ENCODE peak calls at places on chromosomes 6 and 20, in eight cellular contexts. L is tibial nerve, U is A549, I is heart left ventricle, G is body of pancreas, X is IMR-90, Q is H1, Z is esophagus squamous epithelium. Y is an unnamed sample.

GRCh38 chr20:40689100-40689942 is at the start of gene MAFB:
- DNase-seq in L (peak; percentile 91), U (peak; percentile 44), I (peak; percentile 94), G (peak; percentile 95), X (peak; percentile 71), Q (peak; percentile 65), Z (peak; percentile 34), Y (peak; percentile 93)

GRCh38 chr6:154297210-154297609 is 59.4 kb downstream of the IPCEF1 start:
- DNase-seq in L (no peak), U (no peak), I (no peak), G (no peak), X (no peak), Q (no peak), Z (no peak), Y (no peak)

GRCh38 chr6:162798546-162798945 is 70.8 kb downstream of the PACRG start:
- DNase-seq in L (no peak), U (no peak), I (no peak), G (no peak), X (no peak), Q (no peak), Z (no peak), Y (no peak)

GRCh38 chr20:32980990-32981389 is 23.2 kb downstream of the SUN5 start:
- DNase-seq in L (no peak), U (no peak), I (no peak), G (no peak), X (no peak), Q (no peak), Z (no peak), Y (no peak)

GRCh38 chr6:168045706-168046620 is 33.0 kb downstream of the FRMD1 start:
- DNase-seq in L (no peak), U (no peak), I (no peak), G (no peak), X (peak; percentile 9), Q (no peak), Z (no peak), Y (no peak)

GRCh38 chr6:39051399-39052122 is 3.0 kb downstream of the GLP1R start:
- DNase-seq in L (no peak), U (no peak), I (no peak), G (no peak), X (no peak), Q (no peak), Z (no peak), Y (no peak)

GRCh38 chr20:16707674-16708073 is 22.2 kb upstream of the SNRPB2 start:
- DNase-seq in L (no peak), U (no peak), I (no peak), G (no peak), X (no peak), Q (no peak), Z (no peak), Y (no peak)

GRCh38 chr6:121849477-121849876 is 414.0 kb downstream of the GJA1 start:
- DNase-seq in L (peak; percentile 30), U (peak; percentile 61), I (peak; percentile 66), G (peak; percentile 60), X (peak; percentile 73), Q (peak; percentile 73), Z (no peak), Y (peak; percentile 52)

GRCh38 chr6:22194188-22194921 is 102.5 kb downstream of the PRL start:
- DNase-seq in L (no peak), U (no peak), I (no peak), G (no peak), X (peak; percentile 72), Q (no peak), Z (no peak), Y (no peak)

GRCh38 chr6:54847799-54848597 is 1.4 kb downstream of the FAM83B start:
- DNase-seq in L (no peak), U (no peak), I (no peak), G (no peak), X (peak; percentile 74), Q (no peak), Z (no peak), Y (no peak)

GRCh38 chr20:13342469-13343242 is 121.6 kb downstream of the ISM1 start:
- DNase-seq in L (no peak), U (no peak), I (no peak), G (no peak), X (no peak), Q (no peak), Z (no peak), Y (no peak)

GRCh38 chr6:152295920-152296319 is 341.2 kb downstream of the SYNE1 start:
- DNase-seq in L (no peak), U (no peak), I (no peak), G (no peak), X (no peak), Q (no peak), Z (no peak), Y (no peak)

GRCh38 chr6:37994238-37994637 is 174.7 kb downstream of the ZFAND3 start:
- DNase-seq in L (no peak), U (no peak), I (no peak), G (no peak), X (no peak), Q (no peak), Z (no peak), Y (no peak)

GRCh38 chr6:39054577-39055142 is 6.1 kb downstream of the GLP1R start:
- DNase-seq in L (no peak), U (no peak), I (no peak), G (peak; percentile 89), X (no peak), Q (no peak), Z (no peak), Y (no peak)

DNA sequence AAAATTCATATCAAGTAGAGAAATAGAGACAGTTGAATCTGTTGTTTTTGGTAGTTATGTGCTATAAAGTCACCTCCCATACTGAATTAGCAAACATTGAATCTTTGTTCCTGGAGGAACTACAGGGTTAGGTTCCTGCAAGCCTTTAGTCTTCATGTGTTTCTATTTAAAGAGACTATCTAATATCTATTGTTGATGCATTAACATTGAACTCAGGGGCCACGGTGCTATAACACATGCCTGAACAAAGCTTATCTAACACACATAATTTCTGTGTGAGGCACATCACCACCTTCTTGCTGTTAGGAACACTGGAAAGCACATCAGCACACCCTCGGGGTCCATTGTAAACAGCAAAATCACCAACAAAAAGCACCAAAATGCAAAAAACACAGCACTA is 21.2 kb downstream of the ARFGEF2 start:
- DNase-seq in L (no peak), U (no peak), I (no peak), G (no peak), X (no peak), Q (no peak), Z (no peak), Y (no peak)
- TF ChIP-seq POLR2A in L (no peak), U (no peak), I (no peak), G (no peak), X (no peak), Q (no peak), Z (no peak), Y (no peak)

GRCh38 chr6:137763436-137763835 is 103.6 kb upstream of the TNFAIP3 start:
- DNase-seq in L (no peak), U (no peak), I (no peak), G (no peak), X (no peak), Q (no peak), Z (no peak), Y (no peak)
- H3K4me3 ChIP-seq in L (no peak overlapping the region), U (no peak overlapping the region), I (no peak overlapping the region), G (no peak overlapping the region), X (no peak overlapping the region), Q (no peak overlapping the region), Z (no peak overlapping the region), Y (no peak overlapping the region)

DNA sequence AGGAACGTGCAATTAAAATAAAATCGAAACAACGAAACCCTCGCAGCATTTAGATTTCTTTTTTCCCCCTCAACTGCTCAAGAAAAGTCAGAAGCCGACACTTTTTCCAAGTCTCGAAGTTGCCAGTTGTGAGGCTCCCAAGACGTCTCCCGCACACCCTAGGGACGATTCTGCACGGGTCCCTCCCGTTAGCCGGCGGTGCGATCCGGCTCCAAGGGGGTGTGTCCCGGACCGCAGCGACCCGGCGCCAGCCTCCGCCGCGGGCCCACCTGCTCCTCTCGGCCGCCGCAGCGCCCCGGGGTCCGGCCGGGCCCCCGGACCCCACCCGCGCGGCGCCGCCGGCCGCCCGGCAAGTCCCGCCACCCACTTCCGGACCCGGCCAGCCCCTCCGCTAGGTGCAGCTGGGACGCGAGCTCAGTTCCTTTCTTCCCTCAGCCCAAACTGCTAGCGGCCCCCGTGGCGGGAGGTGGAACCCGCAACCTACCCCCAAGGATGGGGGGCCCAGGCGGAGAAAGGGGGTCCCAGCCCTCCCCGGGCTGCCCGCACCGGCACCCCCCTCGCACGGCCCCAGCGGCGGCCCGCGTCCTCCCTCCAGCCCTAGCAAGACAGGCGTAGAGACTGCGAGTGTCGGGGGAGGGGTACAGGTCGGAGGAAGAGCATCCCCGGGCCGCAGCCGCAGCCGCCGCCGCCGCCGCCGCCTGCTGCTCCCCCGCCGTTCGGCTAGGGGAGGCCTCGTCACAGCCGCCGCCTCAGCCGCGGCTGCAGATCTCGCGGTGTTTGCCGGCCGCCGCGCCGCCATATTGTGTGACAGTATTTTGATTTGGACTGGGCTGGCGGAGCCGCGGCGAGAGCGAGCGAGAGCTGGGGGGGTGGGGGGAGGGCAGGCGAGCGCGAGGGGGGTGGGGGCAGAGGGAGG is 514 bp upstream of the TAB2 start:
- DNase-seq in L (peak; percentile 84), U (peak; percentile 92), I (peak; percentile 90), G (peak; percentile 93), X (peak; percentile 89), Q (peak; percentile 66), Z (peak; percentile 50), Y (peak; percentile 92)
- TF ChIP-seq POLR2A in L (peak; percentile 56), U (peak; percentile 55), I (peak; percentile 72), G (peak; percentile 90), X (peak; percentile 63), Q (peak; percentile 69), Z (peak; percentile 79), Y (peak; percentile 82)

GRCh38 chr6:84026721-84027164 is 6.8 kb upstream of the MRAP2 start:
- DNase-seq in L (no peak), U (peak; percentile 26), I (no peak), G (no peak), X (no peak), Q (no peak), Z (no peak), Y (no peak)

GRCh38 chr6:84028350-84028749 is 5.2 kb upstream of the MRAP2 start:
- DNase-seq in L (no peak), U (no peak), I (no peak), G (no peak), X (no peak), Q (no peak), Z (no peak), Y (no peak)

GRCh38 chr6:84021625-84022024 is 11.9 kb upstream of the MRAP2 start:
- DNase-seq in L (no peak), U (no peak), I (no peak), G (no peak), X (no peak), Q (no peak), Z (no peak), Y (no peak)

DNA sequence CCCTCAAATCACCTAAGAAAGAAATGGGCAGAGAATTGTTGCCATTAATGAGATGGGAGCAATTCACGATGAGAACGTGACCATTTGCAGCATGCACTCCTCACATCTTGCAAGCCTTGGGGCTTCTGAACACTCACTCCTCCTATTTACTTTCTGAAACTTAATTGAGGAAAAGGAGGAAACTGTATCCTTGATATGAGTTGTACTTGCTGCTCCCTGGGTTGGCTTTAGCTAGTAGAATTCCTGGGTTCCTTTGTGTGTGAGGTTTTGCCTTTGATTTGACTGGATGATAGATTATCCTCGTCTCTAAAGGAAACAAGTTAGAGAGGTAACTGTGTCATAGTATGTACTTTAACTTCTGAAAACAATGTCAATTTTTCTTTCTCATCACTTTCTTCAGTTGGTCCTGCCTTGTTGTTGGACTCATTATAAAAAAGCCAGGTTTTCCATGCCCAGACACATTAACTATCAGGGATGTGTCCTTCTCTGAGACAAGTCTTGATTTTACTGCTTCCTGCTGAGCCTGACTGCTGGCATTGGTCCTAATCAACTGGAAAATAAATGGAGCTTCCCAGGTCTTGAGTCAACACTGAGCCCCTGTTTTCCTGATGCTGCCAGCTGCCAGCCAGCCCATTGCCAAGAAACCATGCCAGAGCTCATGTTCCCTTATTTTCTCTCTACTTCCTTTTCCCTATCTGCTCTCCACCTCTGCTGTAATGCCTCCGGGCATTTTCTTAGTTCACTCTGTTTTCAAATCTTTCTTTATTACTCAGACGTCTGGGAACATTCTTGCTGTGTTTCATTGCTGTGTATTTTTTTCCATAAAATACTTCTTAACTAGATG is 6.0 kb upstream of the MRAP2 start:
- DNase-seq in L (no peak), U (peak; percentile 60), I (no peak), G (peak; percentile 66), X (peak; percentile 21), Q (no peak), Z (no peak), Y (peak; percentile 35)
- H3K4me3 ChIP-seq in L (no peak overlapping the region), U (peak overlapping the region; percentile 0), I (no peak overlapping the region), G (no peak overlapping the region), X (no peak overlapping the region), Q (no peak overlapping the region), Z (no peak overlapping the region), Y (no peak overlapping the region)